ENCODE peak calls at places on chromosomes 5 and 9, in seven cellular contexts. One of them, this sample, is unnamed. For H3K4me1, the result is how much of the 10 kb centered on the place peaks cover.

GRCh38 chr5:65801332-65801731 is 79.3 kb downstream of the NLN start:
- DNase-seq in transverse colon: no peak
- DNase-seq in uterus: no peak
- DNase-seq in IMR-90: peak
- DNase-seq in heart right ventricle: no peak
- DNase-seq in OCI-LY7: no peak
- DNase-seq in neuronal stem cell: peak
- DNase-seq in this sample: no peak

GRCh38 chr9:73038613-73039012 is 85.8 kb upstream of the ALDH1A1 start:
- DNase-seq in transverse colon: peak
- DNase-seq in uterus: peak
- DNase-seq in IMR-90: no peak
- DNase-seq in heart right ventricle: peak
- DNase-seq in OCI-LY7: no peak
- DNase-seq in neuronal stem cell: no peak
- DNase-seq in this sample: no peak

GRCh38 chr5:168364151-168364661 is 72.8 kb downstream of the WWC1 start:
- DNase-seq in transverse colon: no peak
- DNase-seq in uterus: no peak
- DNase-seq in IMR-90: peak
- DNase-seq in heart right ventricle: no peak
- DNase-seq in OCI-LY7: no peak
- DNase-seq in neuronal stem cell: no peak
- DNase-seq in this sample: no peak

GRCh38 chr5:2105141-2105540 is 222.4 kb upstream of the IRX4 start:
- DNase-seq in transverse colon: no peak
- DNase-seq in uterus: no peak
- DNase-seq in IMR-90: no peak
- DNase-seq in heart right ventricle: no peak
- DNase-seq in OCI-LY7: no peak
- DNase-seq in neuronal stem cell: no peak
- DNase-seq in this sample: no peak

GRCh38 chr9:36492849-36493248 is 79.8 kb upstream of the MELK start:
- DNase-seq in transverse colon: no peak
- DNase-seq in uterus: no peak
- DNase-seq in IMR-90: peak
- DNase-seq in heart right ventricle: no peak
- DNase-seq in OCI-LY7: no peak
- DNase-seq in neuronal stem cell: no peak
- DNase-seq in this sample: no peak

GRCh38 chr5:78793907-78794687 is 145.5 kb upstream of the LHFPL2 start:
- DNase-seq in transverse colon: no peak
- DNase-seq in uterus: no peak
- DNase-seq in IMR-90: peak
- DNase-seq in heart right ventricle: no peak
- DNase-seq in OCI-LY7: no peak
- DNase-seq in neuronal stem cell: no peak
- DNase-seq in this sample: no peak

GRCh38 chr9:126635661-126636439 is 22.1 kb downstream of the LMX1B start:
- DNase-seq in transverse colon: no peak
- DNase-seq in uterus: no peak
- DNase-seq in IMR-90: no peak
- DNase-seq in heart right ventricle: no peak
- DNase-seq in OCI-LY7: no peak
- DNase-seq in neuronal stem cell: no peak
- DNase-seq in this sample: no peak

GRCh38 chr9:12503606-12504122 is 189.5 kb upstream of the TYRP1 start:
- DNase-seq in transverse colon: no peak
- DNase-seq in uterus: no peak
- DNase-seq in IMR-90: no peak
- DNase-seq in heart right ventricle: no peak
- DNase-seq in OCI-LY7: no peak
- DNase-seq in neuronal stem cell: no peak
- DNase-seq in this sample: no peak

GRCh38 chr9:124297553-124297905 is 39.8 kb downstream of the NEK6 start:
- DNase-seq in transverse colon: peak
- DNase-seq in uterus: peak
- DNase-seq in IMR-90: peak
- DNase-seq in heart right ventricle: peak
- DNase-seq in OCI-LY7: no peak
- DNase-seq in neuronal stem cell: no peak
- DNase-seq in this sample: peak

GRCh38 chr9:114155967-114156294 is 594 bp downstream of the COL27A1 start:
- DNase-seq in transverse colon: no peak
- DNase-seq in uterus: no peak
- DNase-seq in IMR-90: no peak
- DNase-seq in heart right ventricle: no peak
- DNase-seq in OCI-LY7: no peak
- DNase-seq in neuronal stem cell: no peak
- DNase-seq in this sample: no peak

GRCh38 chr5:178068293-178068692 is 45.0 kb upstream of the N4BP3 start:
- DNase-seq in transverse colon: no peak
- DNase-seq in uterus: no peak
- DNase-seq in IMR-90: no peak
- DNase-seq in heart right ventricle: no peak
- DNase-seq in OCI-LY7: peak
- DNase-seq in neuronal stem cell: no peak
- DNase-seq in this sample: no peak

GRCh38 chr5:32725994-32726659 is 15.0 kb downstream of the NPR3 start:
- DNase-seq in transverse colon: no peak
- DNase-seq in uterus: no peak
- DNase-seq in IMR-90: peak
- DNase-seq in heart right ventricle: no peak
- DNase-seq in OCI-LY7: no peak
- DNase-seq in neuronal stem cell: no peak
- DNase-seq in this sample: no peak

GRCh38 chr5:78573318-78573717 is 75.3 kb downstream of the LHFPL2 start:
- DNase-seq in transverse colon: no peak
- DNase-seq in uterus: no peak
- DNase-seq in IMR-90: no peak
- DNase-seq in heart right ventricle: no peak
- DNase-seq in OCI-LY7: peak
- DNase-seq in neuronal stem cell: no peak
- DNase-seq in this sample: no peak

GRCh38 chr9:21031091-21031817 is at the start of gene HACD4:
- DNase-seq in transverse colon: peak
- DNase-seq in uterus: peak
- DNase-seq in IMR-90: peak
- DNase-seq in heart right ventricle: peak
- DNase-seq in OCI-LY7: no peak
- DNase-seq in neuronal stem cell: peak
- DNase-seq in this sample: no peak

GRCh38 chr5:177178905-177179304 is 45.3 kb downstream of the NSD1 start:
- DNase-seq in transverse colon: no peak
- DNase-seq in uterus: no peak
- DNase-seq in IMR-90: no peak
- DNase-seq in heart right ventricle: no peak
- DNase-seq in OCI-LY7: no peak
- DNase-seq in neuronal stem cell: no peak
- DNase-seq in this sample: no peak

GRCh38 chr5:54311178-54311811 is 922 bp upstream of the ARL15 start:
- DNase-seq in transverse colon: no peak
- DNase-seq in uterus: no peak
- DNase-seq in IMR-90: peak
- DNase-seq in heart right ventricle: no peak
- DNase-seq in OCI-LY7: peak
- DNase-seq in neuronal stem cell: peak
- DNase-seq in this sample: no peak

GRCh38 chr5:40385544-40385943 is 294.2 kb upstream of the PTGER4 start:
- DNase-seq in transverse colon: no peak
- DNase-seq in uterus: no peak
- DNase-seq in IMR-90: peak
- DNase-seq in heart right ventricle: no peak
- DNase-seq in OCI-LY7: no peak
- DNase-seq in neuronal stem cell: no peak
- DNase-seq in this sample: peak

GRCh38 chr5:12320331-12320730 is 416.1 kb upstream of the CTNND2 start:
- DNase-seq in transverse colon: no peak
- DNase-seq in uterus: no peak
- DNase-seq in IMR-90: no peak
- DNase-seq in heart right ventricle: no peak
- DNase-seq in OCI-LY7: no peak
- DNase-seq in neuronal stem cell: no peak
- DNase-seq in this sample: no peak

DNA sequence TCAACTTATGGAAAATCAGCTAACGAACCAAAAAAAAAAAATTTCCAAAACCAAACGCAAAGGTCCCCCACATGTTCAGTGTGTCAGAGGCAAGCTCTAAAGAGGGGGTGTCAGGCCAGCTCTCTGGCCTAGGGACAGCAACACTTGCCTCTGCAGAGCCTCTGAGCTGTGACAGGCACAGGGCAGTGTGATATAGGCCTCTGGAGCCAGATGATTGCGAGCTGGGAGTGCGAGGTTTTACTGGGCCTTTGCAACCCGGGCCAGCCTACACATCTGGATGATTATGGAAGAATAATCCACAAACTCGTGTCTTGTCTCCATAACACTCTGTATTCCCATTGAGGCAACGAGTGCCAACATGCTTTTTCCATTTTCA is 67.7 kb upstream of the STC2 start:
- DNase-seq in transverse colon: no peak
- DNase-seq in uterus: no peak
- DNase-seq in IMR-90: no peak
- DNase-seq in heart right ventricle: no peak
- DNase-seq in OCI-LY7: no peak
- DNase-seq in neuronal stem cell: no peak
- DNase-seq in this sample: no peak
- H3K27ac ChIP-seq in transverse colon: no peak
- H3K27ac ChIP-seq in uterus: no peak
- H3K27ac ChIP-seq in IMR-90: peak
- H3K27ac ChIP-seq in heart right ventricle: no peak
- H3K27ac ChIP-seq in OCI-LY7: no peak
- H3K27ac ChIP-seq in neuronal stem cell: no peak
- H3K27ac ChIP-seq in this sample: no peak

DNA sequence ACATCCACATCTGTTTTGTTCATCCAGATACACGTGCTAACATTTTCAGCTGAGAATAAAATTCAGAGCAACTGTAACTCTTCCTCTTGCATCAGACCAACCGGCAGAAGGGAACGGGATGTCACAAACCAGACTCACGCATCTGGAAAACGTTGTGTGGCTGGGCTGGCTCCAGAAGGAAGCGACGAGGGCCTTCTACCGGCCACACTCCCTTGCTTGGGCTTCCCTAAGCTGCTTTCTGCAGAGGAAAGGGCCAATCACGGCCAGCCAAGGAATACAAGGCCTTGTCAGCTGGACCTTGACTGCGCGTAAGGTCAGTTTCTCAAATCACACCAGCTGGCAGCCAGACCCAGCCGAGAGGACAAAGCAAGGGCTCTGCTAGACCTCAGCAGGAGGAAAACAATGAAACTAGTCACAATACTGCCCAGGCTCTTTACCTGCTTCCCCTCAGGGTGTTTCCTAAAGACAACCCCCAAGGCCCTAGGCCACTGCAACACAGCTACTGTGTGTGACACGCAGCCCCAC is 106.1 kb downstream of the THBS4 start:
- DNase-seq in transverse colon: peak
- DNase-seq in uterus: peak
- DNase-seq in IMR-90: peak
- DNase-seq in heart right ventricle: peak
- DNase-seq in OCI-LY7: no peak
- DNase-seq in neuronal stem cell: peak
- DNase-seq in this sample: peak
- H3K4me1 ChIP-seq in transverse colon: under half
- H3K4me1 ChIP-seq in uterus: under half
- H3K4me1 ChIP-seq in IMR-90: under half
- H3K4me1 ChIP-seq in heart right ventricle: under half
- H3K4me1 ChIP-seq in OCI-LY7: under half
- H3K4me1 ChIP-seq in neuronal stem cell: under half
- H3K4me1 ChIP-seq in this sample: under half

GRCh38 chr5:172436078-172436873 is 18.0 kb downstream of the SH3PXD2B start:
- DNase-seq in transverse colon: no peak
- DNase-seq in uterus: no peak
- DNase-seq in IMR-90: no peak
- DNase-seq in heart right ventricle: no peak
- DNase-seq in OCI-LY7: no peak
- DNase-seq in neuronal stem cell: no peak
- DNase-seq in this sample: no peak

GRCh38 chr5:172435362-172436077 is 18.8 kb downstream of the SH3PXD2B start:
- DNase-seq in transverse colon: no peak
- DNase-seq in uterus: no peak
- DNase-seq in IMR-90: no peak
- DNase-seq in heart right ventricle: no peak
- DNase-seq in OCI-LY7: no peak
- DNase-seq in neuronal stem cell: no peak
- DNase-seq in this sample: no peak

GRCh38 chr5:172438304-172438652 is 16.0 kb downstream of the SH3PXD2B start:
- DNase-seq in transverse colon: no peak
- DNase-seq in uterus: no peak
- DNase-seq in IMR-90: no peak
- DNase-seq in heart right ventricle: no peak
- DNase-seq in OCI-LY7: no peak
- DNase-seq in neuronal stem cell: no peak
- DNase-seq in this sample: no peak

GRCh38 chr5:172437445-172438303 is 16.7 kb downstream of the SH3PXD2B start:
- DNase-seq in transverse colon: peak
- DNase-seq in uterus: peak
- DNase-seq in IMR-90: peak
- DNase-seq in heart right ventricle: peak
- DNase-seq in OCI-LY7: no peak
- DNase-seq in neuronal stem cell: no peak
- DNase-seq in this sample: no peak

DNA sequence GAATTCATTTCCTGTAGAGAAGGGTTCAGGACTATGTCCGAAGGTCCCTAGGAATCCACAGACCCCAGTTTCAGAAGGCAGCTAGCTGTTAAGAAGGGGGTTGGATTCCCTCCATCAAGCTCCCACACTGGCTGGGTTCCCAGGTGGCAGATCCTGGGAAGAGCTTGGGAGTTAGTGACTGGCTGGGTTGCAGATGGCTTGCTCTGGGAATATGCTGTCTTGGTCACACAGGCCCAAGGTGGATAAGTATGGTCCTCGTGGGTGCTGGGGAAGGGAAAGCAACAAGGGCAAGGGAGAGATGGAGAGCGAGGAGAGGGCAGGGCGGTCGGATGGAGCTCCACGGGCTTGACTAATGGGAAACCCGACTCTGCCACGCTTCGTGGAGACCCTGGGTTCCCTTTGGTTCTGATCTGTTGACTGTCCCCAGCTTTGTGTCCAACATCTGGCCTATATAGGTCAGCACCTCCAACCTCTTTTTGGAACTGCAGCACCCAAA is 17.4 kb downstream of the SH3PXD2B start:
- DNase-seq in transverse colon: no peak
- DNase-seq in uterus: no peak
- DNase-seq in IMR-90: no peak
- DNase-seq in heart right ventricle: no peak
- DNase-seq in OCI-LY7: no peak
- DNase-seq in neuronal stem cell: no peak
- DNase-seq in this sample: no peak
- H3K4me3 ChIP-seq in transverse colon: no peak
- H3K4me3 ChIP-seq in uterus: no peak
- H3K4me3 ChIP-seq in IMR-90: no peak
- H3K4me3 ChIP-seq in heart right ventricle: no peak
- H3K4me3 ChIP-seq in OCI-LY7: no peak
- H3K4me3 ChIP-seq in neuronal stem cell: no peak
- H3K4me3 ChIP-seq in this sample: no peak

DNA sequence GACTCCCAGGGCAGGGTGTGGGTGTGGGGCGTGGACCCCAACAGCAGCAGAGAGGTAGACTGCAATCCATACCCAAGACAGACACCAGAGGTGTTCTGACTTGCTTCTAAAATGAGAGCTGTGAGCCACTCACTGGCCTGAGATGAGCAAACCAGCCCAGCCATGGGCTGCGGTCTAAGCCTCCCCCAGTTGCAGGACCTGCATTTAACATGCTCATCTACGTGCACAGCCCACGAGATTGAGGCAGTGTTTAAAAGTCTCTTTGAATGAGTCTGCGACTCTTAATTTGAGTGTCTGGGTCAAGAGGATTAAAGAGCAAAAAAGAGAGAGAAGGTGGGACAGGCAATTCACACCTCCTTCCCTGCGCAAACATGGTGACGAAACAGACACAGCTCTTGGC is 5.9 kb downstream of the SURF4 start:
- DNase-seq in transverse colon: no peak
- DNase-seq in uterus: no peak
- DNase-seq in IMR-90: no peak
- DNase-seq in heart right ventricle: no peak
- DNase-seq in OCI-LY7: no peak
- DNase-seq in neuronal stem cell: no peak
- DNase-seq in this sample: no peak
- H3K27ac ChIP-seq in transverse colon: peak
- H3K27ac ChIP-seq in uterus: no peak
- H3K27ac ChIP-seq in IMR-90: no peak
- H3K27ac ChIP-seq in heart right ventricle: no peak
- H3K27ac ChIP-seq in OCI-LY7: no peak
- H3K27ac ChIP-seq in neuronal stem cell: no peak
- H3K27ac ChIP-seq in this sample: no peak

This sample was measured in iPS DF 6.9.